ENCODE peak calls at places on chromosomes 13 and 19, in nine cellular contexts. One of them, this sample, is unnamed.

GRCh38 chr13:100825551-100825950 is 151.0 kb upstream of the TMTC4 start:
- DNase-seq in AG04450: no peak
- DNase-seq in mucosa of descending colon: no peak
- DNase-seq in H9: no peak
- DNase-seq in progenitor cell of endocrine pancreas: no peak
- DNase-seq in endothelial cell: no peak
- DNase-seq in cardiac fibroblast: no peak
- DNase-seq in upper lobe of right lung: no peak
- DNase-seq in lower leg skin: no peak
- DNase-seq in this sample: peak

GRCh38 chr19:1447944-1448343 is 2.0 kb upstream of the APC2 start:
- DNase-seq in endothelial cell: no peak
- DNase-seq in cardiac fibroblast: no peak
- DNase-seq in upper lobe of right lung: no peak
- DNase-seq in H9: no peak
- DNase-seq in AG04450: no peak
- DNase-seq in mucosa of descending colon: no peak
- DNase-seq in progenitor cell of endocrine pancreas: no peak
- DNase-seq in lower leg skin: no peak
- DNase-seq in this sample: no peak

GRCh38 chr13:100459747-100460146 is 128.8 kb downstream of the GGACT start:
- DNase-seq in cardiac fibroblast: no peak
- DNase-seq in endothelial cell: no peak
- DNase-seq in lower leg skin: no peak
- DNase-seq in mucosa of descending colon: no peak
- DNase-seq in AG04450: no peak
- DNase-seq in upper lobe of right lung: no peak
- DNase-seq in progenitor cell of endocrine pancreas: no peak
- DNase-seq in H9: no peak
- DNase-seq in this sample: no peak

GRCh38 chr19:48608798-48609263 is 2.3 kb downstream of the SPACA4 start:
- DNase-seq in mucosa of descending colon: peak
- DNase-seq in H9: peak
- DNase-seq in lower leg skin: no peak
- DNase-seq in endothelial cell: peak
- DNase-seq in AG04450: no peak
- DNase-seq in progenitor cell of endocrine pancreas: no peak
- DNase-seq in cardiac fibroblast: peak
- DNase-seq in upper lobe of right lung: no peak
- DNase-seq in this sample: no peak

GRCh38 chr13:38755792-38756191 is 68.9 kb downstream of the FREM2 start:
- DNase-seq in endothelial cell: no peak
- DNase-seq in progenitor cell of endocrine pancreas: no peak
- DNase-seq in H9: no peak
- DNase-seq in cardiac fibroblast: no peak
- DNase-seq in mucosa of descending colon: no peak
- DNase-seq in AG04450: no peak
- DNase-seq in upper lobe of right lung: no peak
- DNase-seq in lower leg skin: no peak
- DNase-seq in this sample: no peak

GRCh38 chr19:38004505-38005223 is 97.7 kb downstream of the SIPA1L3 start:
- DNase-seq in lower leg skin: peak
- DNase-seq in mucosa of descending colon: peak
- DNase-seq in AG04450: peak
- DNase-seq in upper lobe of right lung: peak
- DNase-seq in endothelial cell: peak
- DNase-seq in cardiac fibroblast: peak
- DNase-seq in progenitor cell of endocrine pancreas: peak
- DNase-seq in H9: peak
- DNase-seq in this sample: peak

GRCh38 chr13:22110368-22110767 is 439.5 kb downstream of the FGF9 start:
- DNase-seq in mucosa of descending colon: no peak
- DNase-seq in upper lobe of right lung: no peak
- DNase-seq in lower leg skin: peak
- DNase-seq in AG04450: no peak
- DNase-seq in progenitor cell of endocrine pancreas: no peak
- DNase-seq in cardiac fibroblast: no peak
- DNase-seq in H9: no peak
- DNase-seq in endothelial cell: no peak
- DNase-seq in this sample: no peak

GRCh38 chr13:43273362-43273761 is 250.0 kb downstream of the DNAJC15 start:
- DNase-seq in cardiac fibroblast: no peak
- DNase-seq in mucosa of descending colon: no peak
- DNase-seq in H9: no peak
- DNase-seq in upper lobe of right lung: no peak
- DNase-seq in progenitor cell of endocrine pancreas: no peak
- DNase-seq in AG04450: no peak
- DNase-seq in lower leg skin: no peak
- DNase-seq in endothelial cell: no peak
- DNase-seq in this sample: peak

GRCh38 chr19:46610851-46611770 is 10.0 kb downstream of the CALM3 start:
- DNase-seq in AG04450: no peak
- DNase-seq in cardiac fibroblast: no peak
- DNase-seq in lower leg skin: no peak
- DNase-seq in progenitor cell of endocrine pancreas: no peak
- DNase-seq in endothelial cell: no peak
- DNase-seq in mucosa of descending colon: peak
- DNase-seq in H9: no peak
- DNase-seq in upper lobe of right lung: peak
- DNase-seq in this sample: peak

GRCh38 chr13:27783111-27783510 is 9.2 kb upstream of the GSX1 start:
- DNase-seq in progenitor cell of endocrine pancreas: no peak
- DNase-seq in cardiac fibroblast: peak
- DNase-seq in upper lobe of right lung: no peak
- DNase-seq in H9: peak
- DNase-seq in mucosa of descending colon: no peak
- DNase-seq in endothelial cell: no peak
- DNase-seq in AG04450: no peak
- DNase-seq in lower leg skin: no peak
- DNase-seq in this sample: no peak

GRCh38 chr13:24230428-24231072 is 70.0 kb downstream of the SPATA13 start:
- DNase-seq in H9: no peak
- DNase-seq in upper lobe of right lung: no peak
- DNase-seq in lower leg skin: no peak
- DNase-seq in AG04450: no peak
- DNase-seq in progenitor cell of endocrine pancreas: no peak
- DNase-seq in cardiac fibroblast: no peak
- DNase-seq in mucosa of descending colon: no peak
- DNase-seq in endothelial cell: no peak
- DNase-seq in this sample: no peak

GRCh38 chr13:24234200-24234915 is 73.8 kb downstream of the SPATA13 start:
- DNase-seq in cardiac fibroblast: no peak
- DNase-seq in H9: no peak
- DNase-seq in lower leg skin: no peak
- DNase-seq in upper lobe of right lung: no peak
- DNase-seq in progenitor cell of endocrine pancreas: no peak
- DNase-seq in mucosa of descending colon: no peak
- DNase-seq in AG04450: no peak
- DNase-seq in endothelial cell: no peak
- DNase-seq in this sample: no peak

GRCh38 chr13:24233351-24233901 is 72.9 kb downstream of the SPATA13 start:
- DNase-seq in H9: no peak
- DNase-seq in upper lobe of right lung: no peak
- DNase-seq in cardiac fibroblast: peak
- DNase-seq in AG04450: peak
- DNase-seq in lower leg skin: no peak
- DNase-seq in endothelial cell: no peak
- DNase-seq in progenitor cell of endocrine pancreas: no peak
- DNase-seq in mucosa of descending colon: no peak
- DNase-seq in this sample: peak

GRCh38 chr13:24232037-24232436 is 71.5 kb downstream of the SPATA13 start:
- DNase-seq in H9: no peak
- DNase-seq in mucosa of descending colon: no peak
- DNase-seq in AG04450: no peak
- DNase-seq in lower leg skin: no peak
- DNase-seq in endothelial cell: no peak
- DNase-seq in cardiac fibroblast: no peak
- DNase-seq in progenitor cell of endocrine pancreas: no peak
- DNase-seq in upper lobe of right lung: no peak
- DNase-seq in this sample: no peak

DNA sequence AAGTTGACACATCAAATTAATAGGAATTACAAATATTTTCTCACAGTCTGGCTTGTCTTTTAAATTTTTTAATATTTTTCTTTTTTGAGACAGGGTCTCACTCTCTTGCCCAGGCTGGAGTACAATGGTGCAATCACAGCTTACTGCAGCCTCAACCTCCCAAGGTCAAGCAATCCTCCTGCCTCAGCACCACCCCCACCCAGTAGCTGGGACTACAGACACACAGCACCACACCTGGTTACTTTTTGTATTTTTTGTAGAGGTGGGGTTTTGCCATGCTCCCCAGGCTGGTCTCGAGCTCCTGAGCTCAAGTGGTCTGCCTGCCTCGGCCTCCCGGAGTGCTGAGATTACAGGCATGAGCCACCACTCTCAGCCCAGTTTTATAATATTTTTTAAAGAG is 72.0 kb downstream of the SPATA13 start:
- DNase-seq in H9: peak
- DNase-seq in AG04450: no peak
- DNase-seq in progenitor cell of endocrine pancreas: no peak
- DNase-seq in cardiac fibroblast: no peak
- DNase-seq in lower leg skin: no peak
- DNase-seq in endothelial cell: no peak
- DNase-seq in mucosa of descending colon: no peak
- DNase-seq in upper lobe of right lung: no peak
- DNase-seq in this sample: no peak
- TF ChIP-seq CTCF in H9: peak
- TF ChIP-seq CTCF in AG04450: no peak
- TF ChIP-seq CTCF in progenitor cell of endocrine pancreas: no peak
- TF ChIP-seq CTCF in cardiac fibroblast: no peak
- TF ChIP-seq CTCF in lower leg skin: no peak
- TF ChIP-seq CTCF in endothelial cell: no peak
- TF ChIP-seq CTCF in mucosa of descending colon: no peak
- TF ChIP-seq CTCF in upper lobe of right lung: no peak
- TF ChIP-seq CTCF in this sample: no peak

DNA sequence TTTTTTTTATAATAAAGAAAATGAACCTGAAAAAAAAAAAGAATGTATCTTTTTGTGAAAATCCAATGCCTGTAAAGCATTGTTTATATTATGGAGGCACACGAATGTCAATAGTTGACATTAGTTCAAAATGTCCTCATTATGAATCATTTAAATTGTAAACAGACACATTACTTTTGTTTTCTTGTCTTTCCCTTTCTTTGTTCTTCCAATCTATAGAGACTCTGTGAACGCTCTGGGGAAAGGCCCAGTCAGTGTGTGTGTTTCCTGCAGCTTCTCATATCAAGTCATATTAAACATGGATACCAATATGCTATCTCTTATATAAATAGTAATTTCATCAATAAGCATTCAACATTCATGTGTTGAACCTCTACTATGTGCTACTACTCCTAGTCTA is 193.1 kb downstream of the KCTD12 start:
- DNase-seq in lower leg skin: no peak
- DNase-seq in AG04450: no peak
- DNase-seq in cardiac fibroblast: no peak
- DNase-seq in endothelial cell: no peak
- DNase-seq in mucosa of descending colon: no peak
- DNase-seq in upper lobe of right lung: no peak
- DNase-seq in H9: no peak
- DNase-seq in progenitor cell of endocrine pancreas: no peak
- DNase-seq in this sample: no peak
- TF ChIP-seq CTCF in lower leg skin: no peak
- TF ChIP-seq CTCF in AG04450: no peak
- TF ChIP-seq CTCF in cardiac fibroblast: no peak
- TF ChIP-seq CTCF in endothelial cell: no peak
- TF ChIP-seq CTCF in mucosa of descending colon: no peak
- TF ChIP-seq CTCF in upper lobe of right lung: no peak
- TF ChIP-seq CTCF in H9: no peak
- TF ChIP-seq CTCF in progenitor cell of endocrine pancreas: no peak
- TF ChIP-seq CTCF in this sample: no peak

GRCh38 chr13:77016241-77016812 is 10.6 kb downstream of the FBXL3 start:
- DNase-seq in mucosa of descending colon: no peak
- DNase-seq in cardiac fibroblast: no peak
- DNase-seq in AG04450: no peak
- DNase-seq in progenitor cell of endocrine pancreas: no peak
- DNase-seq in upper lobe of right lung: no peak
- DNase-seq in lower leg skin: no peak
- DNase-seq in endothelial cell: no peak
- DNase-seq in H9: no peak
- DNase-seq in this sample: no peak

GRCh38 chr13:77022341-77022740 is 4.6 kb downstream of the FBXL3 start:
- DNase-seq in cardiac fibroblast: peak
- DNase-seq in lower leg skin: no peak
- DNase-seq in mucosa of descending colon: no peak
- DNase-seq in progenitor cell of endocrine pancreas: no peak
- DNase-seq in H9: no peak
- DNase-seq in upper lobe of right lung: no peak
- DNase-seq in AG04450: no peak
- DNase-seq in endothelial cell: no peak
- DNase-seq in this sample: no peak

GRCh38 chr13:77014906-77015685 is 11.9 kb downstream of the FBXL3 start:
- DNase-seq in lower leg skin: no peak
- DNase-seq in progenitor cell of endocrine pancreas: no peak
- DNase-seq in cardiac fibroblast: no peak
- DNase-seq in mucosa of descending colon: no peak
- DNase-seq in H9: no peak
- DNase-seq in endothelial cell: no peak
- DNase-seq in upper lobe of right lung: no peak
- DNase-seq in AG04450: no peak
- DNase-seq in this sample: no peak

GRCh38 chr13:77016888-77017623 is 9.9 kb downstream of the FBXL3 start:
- DNase-seq in lower leg skin: no peak
- DNase-seq in progenitor cell of endocrine pancreas: no peak
- DNase-seq in mucosa of descending colon: no peak
- DNase-seq in endothelial cell: no peak
- DNase-seq in upper lobe of right lung: no peak
- DNase-seq in H9: no peak
- DNase-seq in AG04450: no peak
- DNase-seq in cardiac fibroblast: no peak
- DNase-seq in this sample: no peak

DNA sequence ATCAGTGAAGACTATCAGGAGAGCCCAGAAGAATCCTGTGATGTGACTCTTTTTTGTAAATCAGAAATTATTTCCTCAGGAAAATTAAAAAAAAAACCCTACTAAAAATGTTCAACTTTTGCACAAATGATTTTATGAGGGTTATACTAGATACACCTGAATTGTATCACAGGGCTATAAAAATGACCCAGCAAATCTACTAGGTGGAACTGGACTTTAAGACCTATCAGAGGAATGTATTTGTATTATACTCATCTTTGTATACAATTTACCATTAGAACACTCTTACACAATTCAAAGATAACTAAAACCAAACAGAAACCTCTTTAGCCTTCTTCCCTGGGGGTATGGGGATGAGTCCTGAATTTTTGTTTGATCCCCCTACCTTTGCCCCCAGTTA is 7.2 kb downstream of the FBXL3 start:
- DNase-seq in AG04450: no peak
- DNase-seq in upper lobe of right lung: no peak
- DNase-seq in endothelial cell: no peak
- DNase-seq in cardiac fibroblast: no peak
- DNase-seq in mucosa of descending colon: no peak
- DNase-seq in H9: no peak
- DNase-seq in progenitor cell of endocrine pancreas: no peak
- DNase-seq in lower leg skin: no peak
- DNase-seq in this sample: no peak
- TF ChIP-seq CTCF in AG04450: no peak
- TF ChIP-seq CTCF in upper lobe of right lung: no peak
- TF ChIP-seq CTCF in endothelial cell: no peak
- TF ChIP-seq CTCF in cardiac fibroblast: no peak
- TF ChIP-seq CTCF in mucosa of descending colon: no peak
- TF ChIP-seq CTCF in H9: no peak
- TF ChIP-seq CTCF in progenitor cell of endocrine pancreas: no peak
- TF ChIP-seq CTCF in lower leg skin: no peak
- TF ChIP-seq CTCF in this sample: no peak

GRCh38 chr13:104106705-104107393 is 1040.6 kb upstream of the SLC10A2 start:
- DNase-seq in lower leg skin: no peak
- DNase-seq in endothelial cell: no peak
- DNase-seq in upper lobe of right lung: no peak
- DNase-seq in progenitor cell of endocrine pancreas: no peak
- DNase-seq in AG04450: no peak
- DNase-seq in H9: no peak
- DNase-seq in mucosa of descending colon: no peak
- DNase-seq in cardiac fibroblast: peak
- DNase-seq in this sample: peak
- TF ChIP-seq CTCF in lower leg skin: no peak
- TF ChIP-seq CTCF in endothelial cell: no peak
- TF ChIP-seq CTCF in upper lobe of right lung: no peak
- TF ChIP-seq CTCF in progenitor cell of endocrine pancreas: no peak
- TF ChIP-seq CTCF in AG04450: no peak
- TF ChIP-seq CTCF in H9: peak
- TF ChIP-seq CTCF in mucosa of descending colon: no peak
- TF ChIP-seq CTCF in cardiac fibroblast: no peak
- TF ChIP-seq CTCF in this sample: no peak